ENCODE peak calls at places on chromosomes 7 and 10, in nine cellular contexts. One of them, this sample, is unnamed.

GRCh38 chr7:41987-42386 is 150.4 kb upstream of the FAM20C start:
- DNase-seq in astrocyte of the spinal cord: no peak
- DNase-seq in brain microvascular endothelial cell: no peak
- DNase-seq in cardiac muscle cell: no peak
- DNase-seq in AG04449: no peak
- DNase-seq in GM10248: no peak
- DNase-seq in Peyer's patch: peak
- DNase-seq in GM23338: no peak
- DNase-seq in AG09319: peak
- DNase-seq in this sample: no peak

GRCh38 chr7:128148676-128149075 is 92.4 kb upstream of the LEP start:
- DNase-seq in astrocyte of the spinal cord: no peak
- DNase-seq in brain microvascular endothelial cell: no peak
- DNase-seq in cardiac muscle cell: peak
- DNase-seq in AG04449: no peak
- DNase-seq in GM10248: no peak
- DNase-seq in Peyer's patch: no peak
- DNase-seq in GM23338: no peak
- DNase-seq in AG09319: no peak
- DNase-seq in this sample: peak

GRCh38 chr10:133158756-133159610 is 1.0 kb upstream of the KNDC1 start:
- DNase-seq in astrocyte of the spinal cord: no peak
- DNase-seq in brain microvascular endothelial cell: no peak
- DNase-seq in cardiac muscle cell: peak
- DNase-seq in AG04449: no peak
- DNase-seq in GM10248: no peak
- DNase-seq in Peyer's patch: peak
- DNase-seq in GM23338: peak
- DNase-seq in AG09319: no peak
- DNase-seq in this sample: no peak

GRCh38 chr7:116025098-116025809 is 5.3 kb downstream of the TFEC start:
- DNase-seq in astrocyte of the spinal cord: peak
- DNase-seq in brain microvascular endothelial cell: peak
- DNase-seq in cardiac muscle cell: no peak
- DNase-seq in AG04449: no peak
- DNase-seq in GM10248: no peak
- DNase-seq in Peyer's patch: no peak
- DNase-seq in GM23338: no peak
- DNase-seq in AG09319: no peak
- DNase-seq in this sample: peak

GRCh38 chr7:70614237-70614984 is 517.5 kb upstream of the GALNT17 start:
- DNase-seq in astrocyte of the spinal cord: peak
- DNase-seq in brain microvascular endothelial cell: no peak
- DNase-seq in cardiac muscle cell: peak
- DNase-seq in AG04449: no peak
- DNase-seq in GM10248: no peak
- DNase-seq in Peyer's patch: no peak
- DNase-seq in GM23338: peak
- DNase-seq in AG09319: peak
- DNase-seq in this sample: no peak

GRCh38 chr10:114815751-114816150 is 5.8 kb upstream of the FHIP2A start:
- DNase-seq in astrocyte of the spinal cord: no peak
- DNase-seq in brain microvascular endothelial cell: no peak
- DNase-seq in cardiac muscle cell: no peak
- DNase-seq in AG04449: no peak
- DNase-seq in GM10248: no peak
- DNase-seq in Peyer's patch: no peak
- DNase-seq in GM23338: no peak
- DNase-seq in AG09319: no peak
- DNase-seq in this sample: no peak

GRCh38 chr7:64879097-64879730 is 23.9 kb upstream of the ZNF273 start:
- DNase-seq in astrocyte of the spinal cord: no peak
- DNase-seq in brain microvascular endothelial cell: no peak
- DNase-seq in cardiac muscle cell: no peak
- DNase-seq in AG04449: no peak
- DNase-seq in GM10248: peak
- DNase-seq in Peyer's patch: no peak
- DNase-seq in GM23338: no peak
- DNase-seq in AG09319: no peak
- DNase-seq in this sample: no peak

GRCh38 chr10:78524941-78525340 is 491.3 kb downstream of the RPS24 start:
- DNase-seq in astrocyte of the spinal cord: no peak
- DNase-seq in brain microvascular endothelial cell: no peak
- DNase-seq in cardiac muscle cell: no peak
- DNase-seq in AG04449: no peak
- DNase-seq in GM10248: no peak
- DNase-seq in Peyer's patch: no peak
- DNase-seq in GM23338: no peak
- DNase-seq in AG09319: no peak
- DNase-seq in this sample: no peak

GRCh38 chr7:27198138-27198841 is 1.6 kb downstream of the HOXA13 start:
- DNase-seq in astrocyte of the spinal cord: no peak
- DNase-seq in brain microvascular endothelial cell: no peak
- DNase-seq in cardiac muscle cell: no peak
- DNase-seq in AG04449: no peak
- DNase-seq in GM10248: no peak
- DNase-seq in Peyer's patch: peak
- DNase-seq in GM23338: no peak
- DNase-seq in AG09319: no peak
- DNase-seq in this sample: no peak

GRCh38 chr10:132862485-132863420 is 76.8 kb upstream of the NKX6-2 start:
- DNase-seq in astrocyte of the spinal cord: no peak
- DNase-seq in brain microvascular endothelial cell: no peak
- DNase-seq in cardiac muscle cell: no peak
- DNase-seq in AG04449: no peak
- DNase-seq in GM10248: no peak
- DNase-seq in Peyer's patch: peak
- DNase-seq in GM23338: no peak
- DNase-seq in AG09319: no peak
- DNase-seq in this sample: no peak

GRCh38 chr10:109403551-109403950 is 519.8 kb downstream of the XPNPEP1 start:
- DNase-seq in astrocyte of the spinal cord: no peak
- DNase-seq in brain microvascular endothelial cell: no peak
- DNase-seq in cardiac muscle cell: no peak
- DNase-seq in AG04449: no peak
- DNase-seq in GM10248: no peak
- DNase-seq in Peyer's patch: no peak
- DNase-seq in GM23338: no peak
- DNase-seq in AG09319: no peak
- DNase-seq in this sample: no peak

GRCh38 chr10:49153971-49154370 is 20.1 kb upstream of the FAM170B start:
- DNase-seq in astrocyte of the spinal cord: peak
- DNase-seq in brain microvascular endothelial cell: peak
- DNase-seq in cardiac muscle cell: no peak
- DNase-seq in AG04449: no peak
- DNase-seq in GM10248: no peak
- DNase-seq in Peyer's patch: no peak
- DNase-seq in GM23338: no peak
- DNase-seq in AG09319: no peak
- DNase-seq in this sample: no peak

GRCh38 chr10:53314856-53315255 is 542.3 kb upstream of the MBL2 start:
- DNase-seq in astrocyte of the spinal cord: peak
- DNase-seq in brain microvascular endothelial cell: peak
- DNase-seq in cardiac muscle cell: peak
- DNase-seq in AG04449: peak
- DNase-seq in GM10248: no peak
- DNase-seq in Peyer's patch: no peak
- DNase-seq in GM23338: peak
- DNase-seq in AG09319: no peak
- DNase-seq in this sample: peak

GRCh38 chr10:34114914-34115313 is 700.2 kb downstream of the PARD3 start:
- DNase-seq in astrocyte of the spinal cord: no peak
- DNase-seq in brain microvascular endothelial cell: no peak
- DNase-seq in cardiac muscle cell: no peak
- DNase-seq in AG04449: no peak
- DNase-seq in GM10248: no peak
- DNase-seq in Peyer's patch: no peak
- DNase-seq in GM23338: no peak
- DNase-seq in AG09319: no peak
- DNase-seq in this sample: no peak

GRCh38 chr10:127908958-127909267 is 2.0 kb downstream of the PTPRE start:
- DNase-seq in astrocyte of the spinal cord: no peak
- DNase-seq in brain microvascular endothelial cell: no peak
- DNase-seq in cardiac muscle cell: no peak
- DNase-seq in AG04449: no peak
- DNase-seq in GM10248: no peak
- DNase-seq in Peyer's patch: no peak
- DNase-seq in GM23338: no peak
- DNase-seq in AG09319: no peak
- DNase-seq in this sample: no peak

GRCh38 chr7:30977896-30978564 is 14.3 kb downstream of the GHRHR start:
- DNase-seq in astrocyte of the spinal cord: no peak
- DNase-seq in brain microvascular endothelial cell: no peak
- DNase-seq in cardiac muscle cell: peak
- DNase-seq in AG04449: no peak
- DNase-seq in GM10248: no peak
- DNase-seq in Peyer's patch: peak
- DNase-seq in GM23338: peak
- DNase-seq in AG09319: no peak
- DNase-seq in this sample: no peak

GRCh38 chr10:36531621-36532020 is 593.8 kb upstream of the ANKRD30A start:
- DNase-seq in astrocyte of the spinal cord: no peak
- DNase-seq in brain microvascular endothelial cell: no peak
- DNase-seq in cardiac muscle cell: no peak
- DNase-seq in AG04449: no peak
- DNase-seq in GM10248: no peak
- DNase-seq in Peyer's patch: no peak
- DNase-seq in GM23338: no peak
- DNase-seq in AG09319: no peak
- DNase-seq in this sample: peak

GRCh38 chr7:113561446-113561845 is 357.4 kb downstream of the PPP1R3A start:
- DNase-seq in astrocyte of the spinal cord: peak
- DNase-seq in brain microvascular endothelial cell: peak
- DNase-seq in cardiac muscle cell: no peak
- DNase-seq in AG04449: no peak
- DNase-seq in GM10248: no peak
- DNase-seq in Peyer's patch: no peak
- DNase-seq in GM23338: no peak
- DNase-seq in AG09319: no peak
- DNase-seq in this sample: peak

GRCh38 chr10:21145751-21146445 is 248.8 kb upstream of the NEBL start:
- DNase-seq in astrocyte of the spinal cord: no peak
- DNase-seq in brain microvascular endothelial cell: no peak
- DNase-seq in cardiac muscle cell: no peak
- DNase-seq in AG04449: no peak
- DNase-seq in GM10248: no peak
- DNase-seq in Peyer's patch: no peak
- DNase-seq in GM23338: peak
- DNase-seq in AG09319: no peak
- DNase-seq in this sample: no peak

GRCh38 chr7:24372973-24373372 is 89.0 kb downstream of the NPY start:
- DNase-seq in astrocyte of the spinal cord: no peak
- DNase-seq in brain microvascular endothelial cell: no peak
- DNase-seq in cardiac muscle cell: no peak
- DNase-seq in AG04449: no peak
- DNase-seq in GM10248: no peak
- DNase-seq in Peyer's patch: no peak
- DNase-seq in GM23338: peak
- DNase-seq in AG09319: no peak
- DNase-seq in this sample: no peak

GRCh38 chr7:28629216-28629848 is 217.0 kb downstream of the CREB5 start:
- DNase-seq in astrocyte of the spinal cord: peak
- DNase-seq in brain microvascular endothelial cell: peak
- DNase-seq in cardiac muscle cell: no peak
- DNase-seq in AG04449: no peak
- DNase-seq in GM10248: no peak
- DNase-seq in Peyer's patch: no peak
- DNase-seq in GM23338: no peak
- DNase-seq in AG09319: no peak
- DNase-seq in this sample: peak

GRCh38 chr10:61314273-61314672 is 138.9 kb downstream of the TMEM26 start:
- DNase-seq in astrocyte of the spinal cord: no peak
- DNase-seq in brain microvascular endothelial cell: no peak
- DNase-seq in cardiac muscle cell: no peak
- DNase-seq in AG04449: no peak
- DNase-seq in GM10248: no peak
- DNase-seq in Peyer's patch: no peak
- DNase-seq in GM23338: no peak
- DNase-seq in AG09319: no peak
- DNase-seq in this sample: no peak
- TF ChIP-seq CTCF in astrocyte of the spinal cord: no peak
- TF ChIP-seq CTCF in brain microvascular endothelial cell: no peak
- TF ChIP-seq CTCF in cardiac muscle cell: no peak
- TF ChIP-seq CTCF in AG04449: no peak
- TF ChIP-seq CTCF in GM10248: no peak
- TF ChIP-seq CTCF in Peyer's patch: no peak
- TF ChIP-seq CTCF in GM23338: no peak
- TF ChIP-seq CTCF in AG09319: no peak
- TF ChIP-seq CTCF in this sample: no peak

GRCh38 chr7:142391191-142391992 is 133.5 kb upstream of the PRSS58 start:
- DNase-seq in astrocyte of the spinal cord: no peak
- DNase-seq in brain microvascular endothelial cell: peak
- DNase-seq in cardiac muscle cell: peak
- DNase-seq in AG04449: no peak
- DNase-seq in GM10248: peak
- DNase-seq in Peyer's patch: no peak
- DNase-seq in GM23338: peak
- DNase-seq in AG09319: no peak
- DNase-seq in this sample: no peak
- TF ChIP-seq CTCF in astrocyte of the spinal cord: peak
- TF ChIP-seq CTCF in brain microvascular endothelial cell: peak
- TF ChIP-seq CTCF in cardiac muscle cell: peak
- TF ChIP-seq CTCF in AG04449: peak
- TF ChIP-seq CTCF in GM10248: peak
- TF ChIP-seq CTCF in Peyer's patch: no peak
- TF ChIP-seq CTCF in GM23338: peak
- TF ChIP-seq CTCF in AG09319: peak
- TF ChIP-seq CTCF in this sample: peak

GRCh38 chr7:146090023-146090645 is 26.5 kb upstream of the CNTNAP2 start:
- DNase-seq in astrocyte of the spinal cord: peak
- DNase-seq in brain microvascular endothelial cell: no peak
- DNase-seq in cardiac muscle cell: peak
- DNase-seq in AG04449: no peak
- DNase-seq in GM10248: peak
- DNase-seq in Peyer's patch: no peak
- DNase-seq in GM23338: peak
- DNase-seq in AG09319: no peak
- DNase-seq in this sample: peak
- TF ChIP-seq CTCF in astrocyte of the spinal cord: peak
- TF ChIP-seq CTCF in brain microvascular endothelial cell: peak
- TF ChIP-seq CTCF in cardiac muscle cell: peak
- TF ChIP-seq CTCF in AG04449: peak
- TF ChIP-seq CTCF in GM10248: peak
- TF ChIP-seq CTCF in Peyer's patch: peak
- TF ChIP-seq CTCF in GM23338: peak
- TF ChIP-seq CTCF in AG09319: peak
- TF ChIP-seq CTCF in this sample: peak

DNA sequence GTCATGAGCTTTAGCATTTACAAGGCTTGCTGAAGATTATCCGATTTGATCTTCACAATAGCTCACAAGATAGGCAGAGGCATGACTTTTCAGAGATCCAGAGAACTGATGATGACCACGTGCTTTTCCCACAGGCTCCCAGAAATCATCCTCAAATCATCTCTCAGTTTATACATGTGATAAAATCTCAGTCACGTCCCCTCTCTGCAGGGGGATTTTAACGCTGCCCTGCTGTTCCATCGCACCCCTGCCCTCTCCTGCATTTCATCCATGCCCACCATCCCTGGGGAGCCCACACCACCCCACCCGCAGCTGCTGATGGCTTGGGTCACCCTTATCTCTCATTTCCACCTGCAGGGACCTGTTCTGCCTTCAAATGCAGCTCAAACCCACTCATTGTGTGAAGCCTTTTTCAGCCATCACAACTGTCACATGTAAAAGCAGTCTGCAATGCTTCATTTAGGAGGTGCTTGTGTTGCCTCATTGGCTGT is 141.8 kb downstream of the DIP2C start:
- DNase-seq in astrocyte of the spinal cord: no peak
- DNase-seq in brain microvascular endothelial cell: no peak
- DNase-seq in cardiac muscle cell: no peak
- DNase-seq in AG04449: no peak
- DNase-seq in GM10248: no peak
- DNase-seq in Peyer's patch: no peak
- DNase-seq in GM23338: no peak
- DNase-seq in AG09319: no peak
- DNase-seq in this sample: no peak
- TF ChIP-seq CTCF in astrocyte of the spinal cord: no peak
- TF ChIP-seq CTCF in brain microvascular endothelial cell: no peak
- TF ChIP-seq CTCF in cardiac muscle cell: no peak
- TF ChIP-seq CTCF in AG04449: no peak
- TF ChIP-seq CTCF in GM10248: no peak
- TF ChIP-seq CTCF in Peyer's patch: no peak
- TF ChIP-seq CTCF in GM23338: no peak
- TF ChIP-seq CTCF in AG09319: no peak
- TF ChIP-seq CTCF in this sample: no peak